ENCODE peak calls at places on chromosome 16, in eight cellular contexts. V is CD14-positive monocyte, P is sigmoid colon, D is fibroblast of pulmonary artery, L is AG10803, B is GM20000, N is foreskin fibroblast, H is BE2C. T is an unnamed sample.

GRCh38 chr16:88924834-88925539 is 52.0 kb downstream of the CBFA2T3 start:
- DNase-seq in V (no peak), P (no peak), D (peak), L (peak), B (peak), N (peak), H (peak), T (peak)

GRCh38 chr16:47780213-47780612 is 319.1 kb downstream of the PHKB start:
- DNase-seq in V (no peak), P (no peak), D (no peak), L (no peak), B (no peak), N (no peak), H (no peak), T (no peak)

GRCh38 chr16:3112058-3112880 is at the start of gene ZNF205:
- DNase-seq in V (no peak), P (peak), D (peak), L (peak), B (no peak), N (peak), H (peak), T (no peak)

GRCh38 chr16:6482861-6483530 is 849.6 kb upstream of the RBFOX1 start:
- DNase-seq in V (no peak), P (no peak), D (no peak), L (no peak), B (no peak), N (no peak), H (no peak), T (no peak)

GRCh38 chr16:48432136-48432535 is 46.9 kb upstream of the SIAH1 start:
- DNase-seq in V (peak), P (no peak), D (no peak), L (no peak), B (peak), N (no peak), H (no peak), T (no peak)

GRCh38 chr16:55703003-55704001 is 47.5 kb downstream of the SLC6A2 start:
- DNase-seq in V (no peak), P (no peak), D (peak), L (peak), B (peak), N (peak), H (no peak), T (peak)

GRCh38 chr16:2964416-2965223 is 545 bp downstream of the KREMEN2 start:
- DNase-seq in V (no peak), P (no peak), D (no peak), L (no peak), B (peak), N (no peak), H (peak), T (peak)

GRCh38 chr16:3945751-3946603 is 65.5 kb upstream of the CREBBP start:
- DNase-seq in V (no peak), P (no peak), D (peak), L (peak), B (no peak), N (peak), H (no peak), T (no peak)

GRCh38 chr16:10368984-10369551 is 16.8 kb upstream of the ATF7IP2 start:
- DNase-seq in V (no peak), P (no peak), D (peak), L (no peak), B (no peak), N (no peak), H (no peak), T (no peak)

GRCh38 chr16:53944026-53944425 is 240.1 kb downstream of the FTO start:
- DNase-seq in V (no peak), P (no peak), D (no peak), L (peak), B (no peak), N (peak), H (no peak), T (no peak)

GRCh38 chr16:72198021-72198420 is 26.1 kb upstream of the PMFBP1 start:
- DNase-seq in V (no peak), P (peak), D (peak), L (peak), B (no peak), N (peak), H (peak), T (no peak)

GRCh38 chr16:50438041-50438437 is 69.3 kb upstream of the BRD7 start:
- DNase-seq in V (no peak), P (no peak), D (no peak), L (no peak), B (no peak), N (no peak), H (no peak), T (no peak)

GRCh38 chr16:27080870-27081269 is 14.1 kb downstream of the C16orf82 start:
- DNase-seq in V (no peak), P (no peak), D (peak), L (no peak), B (no peak), N (no peak), H (no peak), T (no peak)

GRCh38 chr16:35425270-35425669 is 1965.9 kb downstream of the TP53TG3F start:
- DNase-seq in V (no peak), P (no peak), D (no peak), L (no peak), B (no peak), N (no peak), H (no peak), T (no peak)

GRCh38 chr16:78211951-78212350 is 112.5 kb downstream of the WWOX start:
- DNase-seq in V (no peak), P (no peak), D (no peak), L (no peak), B (no peak), N (no peak), H (no peak), T (no peak)

DNA sequence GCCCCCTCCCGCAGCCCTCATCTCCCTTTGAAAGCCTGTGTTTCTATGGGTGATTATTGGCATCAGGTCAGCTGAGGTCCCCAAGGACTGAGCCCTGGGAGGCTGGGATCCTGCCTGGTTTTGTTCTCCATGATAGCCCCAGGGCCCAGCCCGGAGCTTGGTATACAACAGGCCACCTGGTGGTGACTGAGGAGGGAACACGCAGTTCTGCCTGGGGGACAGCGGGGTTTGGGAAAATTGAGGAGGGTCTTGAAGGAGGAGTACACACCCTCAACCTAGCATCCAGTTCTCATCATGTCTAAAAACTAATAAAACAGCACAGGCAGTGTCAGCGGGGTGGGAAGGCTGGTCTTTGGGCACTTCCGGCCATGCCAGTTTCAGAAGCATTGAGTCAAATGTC is 335.1 kb downstream of the CPPED1 start:
- DNase-seq in V (no peak), P (peak), D (no peak), L (no peak), B (no peak), N (no peak), H (peak), T (no peak)
- TF ChIP-seq CTCF in V (no peak), P (no peak), D (no peak), L (no peak), B (no peak), N (no peak), H (peak), T (no peak)

DNA sequence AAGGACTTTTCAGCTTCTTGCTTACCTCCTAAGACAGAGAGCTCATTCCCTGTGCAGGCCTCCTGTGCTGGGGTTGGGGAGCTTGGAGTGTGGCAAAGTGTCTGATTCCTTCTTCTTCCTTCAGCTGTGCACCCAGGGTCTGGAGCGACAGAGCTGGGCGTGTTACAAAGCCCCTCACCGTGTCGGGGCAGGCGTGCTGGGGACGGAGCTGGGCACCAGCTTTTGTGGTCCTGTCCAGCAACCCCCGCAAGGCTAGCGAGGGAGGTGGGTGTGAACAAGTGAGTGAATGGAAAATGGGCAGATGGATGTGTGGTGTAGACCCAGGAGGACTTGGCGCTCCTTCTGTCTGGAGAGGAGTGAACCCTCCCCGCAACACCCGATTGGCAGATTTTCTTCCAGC is 23.7 kb downstream of the SOX8 start:
- DNase-seq in V (no peak), P (no peak), D (no peak), L (no peak), B (no peak), N (no peak), H (no peak), T (no peak)
- TF ChIP-seq CTCF in V (no peak), P (no peak), D (no peak), L (no peak), B (no peak), N (no peak), H (no peak), T (no peak)

GRCh38 chr16:81633680-81634379 is 145.3 kb upstream of the PLCG2 start:
- DNase-seq in V (no peak), P (no peak), D (no peak), L (no peak), B (no peak), N (no peak), H (no peak), T (peak)

GRCh38 chr16:81632392-81633146 is 146.5 kb upstream of the PLCG2 start:
- DNase-seq in V (peak), P (no peak), D (peak), L (peak), B (no peak), N (no peak), H (no peak), T (peak)

GRCh38 chr16:81634380-81635121 is 144.5 kb upstream of the PLCG2 start:
- DNase-seq in V (no peak), P (no peak), D (peak), L (no peak), B (no peak), N (no peak), H (no peak), T (no peak)

GRCh38 chr16:81635336-81635947 is 143.6 kb upstream of the PLCG2 start:
- DNase-seq in V (no peak), P (no peak), D (no peak), L (no peak), B (no peak), N (no peak), H (no peak), T (no peak)

DNA sequence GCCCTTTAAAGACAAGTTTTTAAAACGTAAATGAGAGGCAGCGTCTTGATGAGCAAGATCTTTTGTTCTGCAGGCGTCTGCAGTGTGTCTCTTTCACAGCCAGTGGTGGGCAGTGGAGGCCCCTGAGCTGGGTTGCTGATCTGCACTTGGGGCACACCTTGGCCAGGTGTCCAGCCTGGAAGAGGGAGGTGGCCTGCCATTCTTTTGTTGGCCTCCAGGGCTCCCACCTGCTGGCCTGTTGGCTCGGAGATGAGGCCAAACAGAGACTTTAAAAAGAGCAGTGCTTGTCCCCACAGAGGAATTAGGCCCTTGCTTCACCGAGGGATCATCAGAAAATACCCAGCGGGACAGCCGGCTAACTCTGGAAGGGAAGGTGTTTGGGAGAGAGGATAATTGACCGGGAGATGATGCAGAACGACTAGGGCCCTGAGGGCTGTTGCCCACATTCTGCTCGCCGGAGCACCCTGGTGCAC is 145.9 kb upstream of the PLCG2 start:
- DNase-seq in V (no peak), P (no peak), D (no peak), L (no peak), B (no peak), N (no peak), H (no peak), T (no peak)
- TF ChIP-seq CTCF in V (no peak), P (no peak), D (no peak), L (no peak), B (no peak), N (peak), H (no peak), T (peak)

DNA sequence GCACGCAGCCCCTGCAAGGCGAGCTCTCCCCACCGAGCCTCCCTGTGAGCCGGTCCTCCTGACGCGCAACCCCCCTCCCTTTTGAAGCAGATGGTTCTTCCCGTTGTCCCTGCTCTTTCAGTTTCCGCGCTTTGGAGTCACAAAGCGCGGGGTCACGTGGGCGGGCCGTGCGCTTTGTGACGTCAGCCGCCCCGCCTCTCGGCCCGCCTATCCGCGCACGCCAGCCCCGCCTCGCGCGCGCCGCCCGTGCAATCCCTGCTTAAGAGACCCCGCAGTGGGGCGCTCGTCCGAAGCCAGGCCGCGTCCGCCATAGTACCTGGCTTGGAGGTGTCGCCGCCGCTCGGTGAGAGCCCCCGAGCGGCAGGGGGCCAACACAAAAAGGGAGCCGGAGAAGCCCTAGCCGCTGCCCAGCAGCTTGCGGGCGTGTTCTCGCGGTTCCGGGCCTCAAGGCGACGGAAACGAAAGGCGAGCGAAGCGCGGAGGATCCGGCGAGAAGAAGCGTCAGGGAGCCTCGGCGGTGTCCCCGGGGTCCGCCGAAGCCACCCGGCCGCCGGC is at the start of gene RBBP6:
- DNase-seq in V (peak), P (peak), D (peak), L (peak), B (peak), N (peak), H (peak), T (peak)
- TF ChIP-seq CTCF in V (peak), P (no peak), D (no peak), L (no peak), B (peak), N (peak), H (no peak), T (no peak)

DNA sequence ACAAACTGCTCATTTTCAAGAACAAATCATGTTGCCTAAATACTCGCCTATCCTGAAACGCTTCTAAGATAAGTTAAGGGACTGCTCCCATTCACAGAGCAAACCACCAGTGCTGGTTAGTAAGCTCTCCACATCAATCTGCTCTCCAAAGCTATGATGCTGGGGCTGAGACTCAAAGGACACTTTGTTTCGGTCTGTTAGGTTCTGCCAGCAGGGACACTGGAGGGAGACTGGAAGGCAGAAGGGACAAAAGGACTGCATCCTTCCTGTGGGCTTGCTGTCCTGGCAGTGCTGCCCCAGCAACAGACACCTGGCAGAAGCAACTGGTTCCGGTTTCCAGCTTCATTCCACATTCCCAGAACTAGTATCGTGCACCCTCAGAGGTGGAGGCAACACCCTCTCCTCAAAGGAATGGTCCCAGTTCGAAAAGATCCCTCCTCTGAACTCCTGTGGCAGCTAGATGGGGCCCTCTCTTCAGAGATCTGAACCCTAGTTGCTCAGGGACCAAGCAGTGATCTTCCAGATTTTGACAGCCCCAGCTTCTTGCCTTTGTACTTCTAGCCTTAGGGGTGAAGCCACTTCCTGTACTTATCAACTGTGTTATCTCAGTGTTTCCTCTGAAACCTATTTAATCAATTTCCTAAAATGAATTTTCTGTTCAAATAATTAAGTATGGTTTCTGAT is 73.4 kb upstream of the GSG1L start:
- DNase-seq in V (no peak), P (no peak), D (peak), L (no peak), B (peak), N (no peak), H (no peak), T (peak)
- TF ChIP-seq CTCF in V (no peak), P (no peak), D (peak), L (no peak), B (no peak), N (no peak), H (no peak), T (no peak)